ENCODE peak calls at places on chromosomes 5 and 9, in six cellular contexts. I is fibroblast of the aortic adventitia, N is IMR-90, E is upper lobe of right lung, G is tibial artery, H is epithelial cell of esophagus. P is an unnamed sample.

GRCh38 chr9:27450752-27451151 is 73.3 kb upstream of the IFNK start:
- DNase-seq in I (no peak), N (no peak), E (no peak), G (no peak), H (no peak), P (no peak)

GRCh38 chr9:69252436-69252835 is 72.6 kb upstream of the ENTREP1 start:
- DNase-seq in I (no peak), N (no peak), E (no peak), G (no peak), H (peak; percentile 67), P (no peak)

GRCh38 chr9:124869466-124869985 is 7.6 kb downstream of the ARPC5L start:
- DNase-seq in I (no peak), N (no peak), E (no peak), G (peak; percentile 69), H (peak; percentile 69), P (no peak)

GRCh38 chr9:112326194-112326593 is 7.2 kb downstream of the PTBP3 start:
- DNase-seq in I (no peak), N (no peak), E (no peak), G (no peak), H (no peak), P (no peak)

GRCh38 chr5:95422842-95423241 is 31.7 kb downstream of the FAM81B start:
- DNase-seq in I (peak; percentile 57), N (no peak), E (no peak), G (no peak), H (peak; percentile 56), P (peak; percentile 61)

GRCh38 chr5:171435908-171436307 is 16.5 kb downstream of the FGF18 start:
- DNase-seq in I (no peak), N (no peak), E (no peak), G (no peak), H (no peak), P (no peak)

GRCh38 chr9:4821994-4822544 is 29.3 kb downstream of the RCL1 start:
- DNase-seq in I (no peak), N (no peak), E (no peak), G (no peak), H (no peak), P (no peak)

GRCh38 chr9:71079451-71079850 is 42.0 kb downstream of the TRPM3 start:
- DNase-seq in I (peak; percentile 42), N (peak; percentile 31), E (no peak), G (no peak), H (peak; percentile 27), P (peak; percentile 33)

GRCh38 chr5:59830801-59831200 is 62.7 kb downstream of the PDE4D start:
- DNase-seq in I (no peak), N (no peak), E (no peak), G (no peak), H (no peak), P (no peak)

GRCh38 chr5:36407396-36407795 is 105.7 kb upstream of the RANBP3L start:
- DNase-seq in I (peak; percentile 46), N (no peak), E (no peak), G (no peak), H (peak; percentile 48), P (peak; percentile 71)

GRCh38 chr9:14313378-14313940 is 482 bp downstream of the NFIB start:
- DNase-seq in I (peak; percentile 54), N (peak; percentile 31), E (peak; percentile 71), G (no peak), H (no peak), P (peak; percentile 48)

GRCh38 chr5:7815757-7816534 is 35.0 kb downstream of the CFAP90 start:
- DNase-seq in I (peak; percentile 50), N (peak; percentile 39), E (peak; percentile 91), G (peak; percentile 88), H (peak; percentile 50), P (peak; percentile 61)

GRCh38 chr5:138631204-138631928 is 56.2 kb upstream of the HSPA9 start:
- DNase-seq in I (no peak), N (no peak), E (no peak), G (no peak), H (no peak), P (no peak)

GRCh38 chr5:143110591-143110990 is 292.9 kb downstream of the NR3C1 start:
- DNase-seq in I (peak; percentile 21), N (peak; percentile 18), E (no peak), G (no peak), H (peak; percentile 21), P (peak; percentile 22)

GRCh38 chr5:141491323-141492167 is 2.7 kb downstream of the PCDHGC5 start:
- DNase-seq in I (no peak), N (no peak), E (no peak), G (no peak), H (no peak), P (no peak)

GRCh38 chr5:76590027-76590426 is 33.2 kb downstream of the F2RL2 start:
- DNase-seq in I (no peak), N (no peak), E (no peak), G (no peak), H (peak; percentile 58), P (no peak)

GRCh38 chr5:38601843-38602424 is 45.5 kb upstream of the LIFR start:
- DNase-seq in I (no peak), N (peak; percentile 79), E (no peak), G (no peak), H (peak; percentile 90), P (peak; percentile 81)

GRCh38 chr9:90991953-90992352 is 190.3 kb downstream of the SYK start:
- DNase-seq in I (peak; percentile 6), N (no peak), E (no peak), G (no peak), H (no peak), P (peak; percentile 25)

GRCh38 chr5:11182441-11183080 is 421.5 kb upstream of the DAP start:
- DNase-seq in I (peak; percentile 44), N (peak; percentile 47), E (no peak), G (no peak), H (peak; percentile 16), P (peak; percentile 56)

GRCh38 chr9:71249729-71250317 is 128.4 kb upstream of the TRPM3 start:
- DNase-seq in I (peak; percentile 86), N (peak; percentile 64), E (no peak), G (no peak), H (peak; percentile 70), P (peak; percentile 83)

GRCh38 chr5:127006711-127007110 is 23.6 kb downstream of the MARCHF3 start:
- DNase-seq in I (peak; percentile 56), N (peak; percentile 73), E (no peak), G (no peak), H (no peak), P (peak; percentile 51)
- H3K4me3 ChIP-seq in I (no peak overlapping the region), N (no peak overlapping the region), E (no peak overlapping the region), G (no peak overlapping the region), H (no peak overlapping the region), P (no peak overlapping the region)

GRCh38 chr9:37259906-37260305 is 139.5 kb downstream of the ZCCHC7 start:
- DNase-seq in I (no peak), N (no peak), E (no peak), G (no peak), H (no peak), P (no peak)

GRCh38 chr9:37264539-37264938 is 144.2 kb downstream of the ZCCHC7 start:
- DNase-seq in I (no peak), N (no peak), E (no peak), G (no peak), H (no peak), P (no peak)

GRCh38 chr9:37266630-37267029 is 146.3 kb downstream of the ZCCHC7 start:
- DNase-seq in I (no peak), N (no peak), E (no peak), G (no peak), H (no peak), P (no peak)

DNA sequence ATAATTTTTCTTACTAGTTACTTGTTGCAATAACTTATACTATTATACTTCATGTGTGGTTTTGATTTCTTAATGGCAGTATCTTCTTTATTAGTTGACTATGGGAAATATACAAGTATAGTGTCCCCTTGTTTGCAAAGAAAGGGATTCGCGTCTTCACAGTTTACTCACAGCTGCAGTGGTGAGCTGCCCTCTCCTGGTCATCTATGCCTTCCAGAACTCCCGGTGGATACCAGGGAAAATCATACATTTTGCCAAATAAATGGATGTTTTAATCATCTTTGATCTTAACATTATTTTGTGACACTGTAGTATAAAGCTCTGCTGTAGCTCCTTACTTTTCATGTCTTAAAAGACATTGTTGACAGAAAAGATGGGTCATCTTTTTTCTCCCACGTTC is 142.0 kb downstream of the ZCCHC7 start:
- DNase-seq in I (peak; percentile 63), N (peak; percentile 49), E (no peak), G (no peak), H (peak; percentile 12), P (peak; percentile 65)
- TF ChIP-seq CTCF in I (peak; percentile 69), N (peak; percentile 57), E (peak; percentile 17), G (no peak), H (peak; percentile 39), P (peak; percentile 74)

DNA sequence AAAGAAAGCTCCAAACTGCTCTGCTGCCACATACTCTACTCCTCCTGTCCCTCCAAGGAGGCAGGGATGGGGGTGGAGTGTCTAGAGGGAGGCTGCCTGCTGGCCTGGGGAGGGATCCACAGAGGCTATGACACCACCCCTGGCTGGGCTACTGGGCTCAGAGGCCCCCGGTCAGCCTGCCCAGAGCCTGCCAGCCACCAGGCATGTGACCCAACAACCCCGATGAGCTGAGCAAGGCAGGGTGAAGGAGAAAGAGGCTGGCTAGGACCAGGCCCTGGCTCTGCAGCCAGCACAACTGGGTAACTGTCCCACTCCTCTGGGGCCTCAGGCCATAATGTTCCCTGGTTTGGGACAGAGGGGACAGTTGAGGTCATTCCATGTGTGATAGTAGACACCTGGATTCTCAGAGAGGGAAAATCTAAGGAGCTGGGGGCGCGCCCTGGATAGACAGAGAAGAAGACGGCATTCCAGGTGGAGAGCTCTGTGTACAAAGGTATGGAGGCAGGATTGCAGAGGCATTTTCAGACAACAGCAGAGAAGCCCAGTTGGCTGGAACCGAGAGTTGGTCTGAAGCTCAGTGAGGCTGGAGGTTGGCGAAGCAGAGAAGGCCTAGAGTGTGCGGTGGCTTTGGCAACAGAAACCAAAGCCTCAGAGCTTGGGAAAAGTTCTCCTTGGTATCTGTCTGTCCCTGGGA is 33.8 kb upstream of the IL17B start:
- DNase-seq in I (no peak), N (no peak), E (peak; percentile 55), G (peak; percentile 87), H (no peak), P (no peak)
- H3K4me3 ChIP-seq in I (no peak overlapping the region), N (no peak overlapping the region), E (peak overlapping the region; percentile 55), G (peak overlapping the region; percentile 66), H (no peak overlapping the region), P (no peak overlapping the region)

DNA sequence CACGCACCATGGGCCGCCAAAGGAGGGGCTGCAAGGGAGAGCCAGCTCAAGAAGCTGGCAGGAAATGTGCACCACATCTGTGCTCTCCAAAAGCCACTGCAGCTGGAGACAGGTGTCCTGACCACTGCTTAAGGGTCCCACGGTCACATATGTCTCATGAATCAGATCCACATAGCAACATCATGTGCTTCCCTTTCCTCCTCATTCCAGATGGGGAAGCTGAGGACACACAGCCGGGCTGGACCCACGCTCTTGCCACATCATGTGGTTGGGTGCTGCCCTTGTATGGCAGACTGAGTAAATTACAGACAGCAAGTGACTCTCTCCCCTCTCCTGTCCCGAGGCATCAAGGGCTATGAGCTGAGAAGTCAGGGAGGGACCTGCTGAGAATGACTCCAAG is 58.3 kb downstream of the NSUN2 start:
- DNase-seq in I (no peak), N (no peak), E (no peak), G (no peak), H (no peak), P (no peak)
- TF ChIP-seq CTCF in I (no peak), N (no peak), E (no peak), G (no peak), H (no peak), P (no peak)

GRCh38 chr5:5046680-5047502 is 93.2 kb upstream of the ADAMTS16 start:
- DNase-seq in I (no peak), N (no peak), E (no peak), G (no peak), H (no peak), P (no peak)
- H3K4me3 ChIP-seq in I (no peak overlapping the region), N (no peak overlapping the region), E (no peak overlapping the region), G (no peak overlapping the region), H (no peak overlapping the region), P (no peak overlapping the region)

GRCh38 chr5:162096448-162096847 is 28.9 kb downstream of the GABRG2 start:
- DNase-seq in I (no peak), N (no peak), E (no peak), G (no peak), H (no peak), P (no peak)
- TF ChIP-seq CTCF in I (no peak), N (no peak), E (no peak), G (no peak), H (no peak), P (no peak)